ENCODE peak calls at places on chromosomes 11 and 22, in four cellular contexts. X, A, C and T are unnamed samples.

GRCh38 chr11:12167098-12167999 is 57.0 kb downstream of the MICAL2 start:
- DNase-seq in A (peak; percentile 74), C (peak; percentile 82), X (peak; percentile 83), T (peak; percentile 84)

GRCh38 chr11:119258983-119259382 is 52.8 kb downstream of the CBL start:
- DNase-seq in X (no peak), C (no peak), A (no peak), T (no peak)

GRCh38 chr11:94521684-94522083 is 9.4 kb downstream of the C11orf97 start:
- DNase-seq in A (no peak), X (peak; percentile 40), C (peak; percentile 33), T (peak; percentile 18)

GRCh38 chr22:23501708-23502107 is 78.4 kb downstream of the IGLL1 start:
- DNase-seq in X (no peak), C (no peak), A (no peak), T (no peak)

GRCh38 chr22:19761500-19762314 is 1.1 kb downstream of the TBX1 start:
- DNase-seq in A (no peak), C (no peak), X (no peak), T (no peak)

GRCh38 chr11:127017482-127017881 is 16.9 kb upstream of the KIRREL3 start:
- DNase-seq in X (peak; percentile 51), A (no peak), C (peak; percentile 73), T (peak; percentile 66)

GRCh38 chr11:33045551-33046255 is 6.3 kb downstream of the TCP11L1 start:
- DNase-seq in X (peak; percentile 6), A (peak; percentile 80), C (peak; percentile 78), T (no peak)

GRCh38 chr11:65861165-65861505 is 902 bp downstream of the MUS81 start:
- DNase-seq in X (no peak), C (peak; percentile 45), A (no peak), T (no peak)

GRCh38 chr11:69384548-69385465 is 90.9 kb downstream of the MYEOV start:
- DNase-seq in A (no peak), C (no peak), X (no peak), T (no peak)

GRCh38 chr22:26797910-26798309 is 140.5 kb downstream of the MIAT start:
- DNase-seq in X (no peak), C (no peak), A (no peak), T (no peak)

GRCh38 chr11:86161373-86162255 is 82.9 kb upstream of the EED start:
- DNase-seq in X (no peak), C (no peak), A (no peak), T (no peak)

GRCh38 chr11:87712802-87713202 is 462.4 kb downstream of the RAB38 start:
- DNase-seq in A (no peak), C (no peak), X (no peak), T (no peak)

GRCh38 chr22:44752285-44753188 is at the start of gene ARHGAP8:
- DNase-seq in X (no peak), C (no peak), A (peak; percentile 74), T (no peak)

GRCh38 chr11:77557553-77557952 is 32.2 kb upstream of the AQP11 start:
- DNase-seq in C (peak; percentile 45), X (peak; percentile 19), A (peak; percentile 35), T (peak; percentile 37)

GRCh38 chr11:122183933-122184332 is 67.9 kb upstream of the BLID start:
- DNase-seq in X (no peak), C (peak; percentile 47), A (no peak), T (no peak)

GRCh38 chr22:23984430-23984829 is 4.5 kb downstream of the GSTT2 start:
- DNase-seq in X (peak; percentile 63), A (no peak), C (no peak), T (no peak)

GRCh38 chr11:44862546-44863101 is 88.1 kb downstream of the TP53I11 start:
- DNase-seq in A (no peak), X (no peak), C (no peak), T (no peak)

GRCh38 chr11:29018631-29019030 is 910.4 kb downstream of the METTL15 start:
- DNase-seq in C (peak; percentile 61), A (no peak), X (peak; percentile 90), T (peak; percentile 95)

GRCh38 chr11:32435947-32436750 is 810 bp upstream of the WT1 start:
- DNase-seq in C (no peak), X (peak; percentile 78), A (no peak), T (peak; percentile 71)

GRCh38 chr11:61516675-61517516 is 8.3 kb downstream of the LRRC10B start:
- DNase-seq in A (peak; percentile 43), C (peak; percentile 58), X (peak; percentile 30), T (peak; percentile 33)

GRCh38 chr11:117232911-117233409 is 489 bp downstream of the RNF214 start:
- DNase-seq in X (no peak), C (no peak), A (no peak), T (no peak)

GRCh38 chr22:37365950-37366349 is 61.3 kb downstream of the ELFN2 start:
- DNase-seq in X (no peak), A (no peak), C (no peak), T (no peak)

GRCh38 chr22:37366601-37367000 is 60.7 kb downstream of the ELFN2 start:
- DNase-seq in C (no peak), X (no peak), A (no peak), T (no peak)

GRCh38 chr22:37363593-37363992 is 63.7 kb downstream of the ELFN2 start:
- DNase-seq in X (no peak), C (no peak), A (no peak), T (no peak)

GRCh38 chr22:37358917-37359316 is 68.4 kb downstream of the ELFN2 start:
- DNase-seq in X (no peak), A (no peak), C (peak; percentile 50), T (no peak)

GRCh38 chr22:37362618-37363017 is 64.7 kb downstream of the ELFN2 start:
- DNase-seq in A (no peak), C (peak; percentile 63), X (no peak), T (no peak)
- H3K4me3 ChIP-seq in A (no peak overlapping the region), C (no peak overlapping the region), X (no peak overlapping the region), T (no peak overlapping the region)

GRCh38 chr11:114673661-114674060 is 4.7 kb upstream of the NXPE2 start:
- DNase-seq in A (no peak), X (peak; percentile 0), C (no peak), T (no peak)
- TF ChIP-seq CTCF in A (no peak), X (no peak), C (no peak), T (no peak)

DNA sequence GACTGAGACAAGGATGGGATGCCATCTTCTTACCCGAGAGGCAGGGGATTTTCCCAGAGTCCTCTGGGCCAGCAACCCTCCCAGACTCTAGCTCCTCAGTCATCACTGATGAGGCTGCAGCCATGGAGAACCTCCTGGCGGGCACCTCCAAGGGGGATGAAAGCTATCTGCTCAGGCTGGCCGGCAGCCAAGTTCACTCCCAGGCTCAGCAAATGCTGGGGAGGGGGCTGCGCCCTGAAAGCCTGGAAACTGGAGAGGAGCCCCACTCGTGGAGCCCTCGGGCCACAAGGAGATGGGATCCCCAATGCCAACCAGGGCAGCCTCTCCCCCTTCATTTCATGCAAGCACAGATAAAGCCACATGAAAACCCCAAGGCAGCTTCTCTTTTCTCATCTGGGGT is 75.0 kb downstream of the CACNA1I start:
- DNase-seq in X (no peak), C (no peak), A (no peak), T (no peak)
- H3K4me3 ChIP-seq in X (no peak overlapping the region), C (no peak overlapping the region), A (no peak overlapping the region), T (no peak overlapping the region)

GRCh38 chr11:66912963-66913362 is 45.2 kb downstream of the PC start:
- DNase-seq in X (no peak), A (no peak), C (no peak), T (no peak)
- TF ChIP-seq CTCF in X (no peak), A (no peak), C (no peak), T (no peak)